ENCODE peak calls at places on chromosomes 3 and 15, in six cellular contexts. Y is NCI-H748 treated with DMSO at 0.1 percent for 48 hours; O is AG10803; D is stimulated activated effector memory CD8-positive, alpha-beta T cell treated with anti-CD3 and anti-CD28 coated beads, Interleukin-12 subunit alpha, Interleukin-12 subunit beta, amount 100 ng/mL, for 72 hours; C is caudate nucleus; E is OCI-M1. I is an unnamed sample.

GRCh38 chr15:63203451-63204090 is 14.2 kb downstream of the RAB8B start:
- DNase-seq in Y (no peak), O (no peak), D (peak), C (no peak), E (peak), I (no peak)

GRCh38 chr3:134615743-134616142 is 35.1 kb downstream of the KY start:
- DNase-seq in Y (no peak), O (no peak), D (no peak), C (no peak), E (no peak), I (no peak)

GRCh38 chr15:68583936-68584703 is 5.3 kb downstream of the CORO2B start:
- DNase-seq in Y (no peak), O (no peak), D (no peak), C (no peak), E (no peak), I (no peak)

GRCh38 chr3:189809583-189809982 is 178.4 kb downstream of the TP63 start:
- DNase-seq in Y (no peak), O (no peak), D (no peak), C (no peak), E (no peak), I (no peak)

GRCh38 chr3:47857151-47857550 is 54.2 kb downstream of the DHX30 start:
- DNase-seq in Y (no peak), O (no peak), D (no peak), C (no peak), E (no peak), I (no peak)

GRCh38 chr15:85545185-85545584 is 164.8 kb downstream of the AKAP13 start:
- DNase-seq in Y (no peak), O (peak), D (no peak), C (no peak), E (no peak), I (no peak)

GRCh38 chr3:4656646-4657318 is 163.6 kb downstream of the ITPR1 start:
- DNase-seq in Y (no peak), O (no peak), D (no peak), C (no peak), E (no peak), I (no peak)

GRCh38 chr15:89132611-89133242 is 44.5 kb downstream of the ABHD2 start:
- DNase-seq in Y (no peak), O (no peak), D (no peak), C (no peak), E (peak), I (no peak)

GRCh38 chr3:126891141-126891540 is 91.8 kb upstream of the PLXNA1 start:
- DNase-seq in Y (no peak), O (no peak), D (no peak), C (no peak), E (no peak), I (no peak)

I was measured in amygdala.